ENCODE peak calls at places on chromosome 13, in seven cellular contexts. V is IMR-90, J is ovary, M is adrenal gland, U is osteoblast, B is right lobe of liver, A is body of pancreas. N is an unnamed sample.

GRCh38 chr13:102846261-102847015 is 606 bp downstream of the ERCC5 start:
- DNase-seq in V (peak), J (no peak), M (peak), U (peak), B (peak), A (peak), N (no peak)

GRCh38 chr13:39417643-39418042 is 185.3 kb downstream of the LHFPL6 start:
- DNase-seq in V (peak), J (no peak), M (no peak), U (peak), B (no peak), A (no peak), N (no peak)

GRCh38 chr13:84405286-84405685 is 523.0 kb upstream of the SLITRK1 start:
- DNase-seq in V (peak), J (no peak), M (no peak), U (no peak), B (no peak), A (no peak), N (no peak)

GRCh38 chr13:45393941-45394570 is 24.1 kb downstream of the SLC25A30 start:
- DNase-seq in V (peak), J (no peak), M (peak), U (peak), B (no peak), A (peak), N (no peak)

GRCh38 chr13:40819797-40820315 is 30.4 kb downstream of the SLC25A15 start:
- DNase-seq in V (no peak), J (no peak), M (no peak), U (no peak), B (no peak), A (no peak), N (no peak)

GRCh38 chr13:102401305-102401704 is 543 bp downstream of the FGF14 start:
- DNase-seq in V (no peak), J (no peak), M (no peak), U (peak), B (no peak), A (no peak), N (no peak)

GRCh38 chr13:87122551-87122950 is 548.6 kb upstream of the SLITRK5 start:
- DNase-seq in V (peak), J (no peak), M (no peak), U (no peak), B (no peak), A (no peak), N (no peak)

GRCh38 chr13:105778196-105778595 is 757.3 kb downstream of the EFNB2 start:
- DNase-seq in V (peak), J (no peak), M (no peak), U (no peak), B (no peak), A (no peak), N (no peak)

GRCh38 chr13:73482556-73482955 is 423.8 kb downstream of the KLF5 start:
- DNase-seq in V (no peak), J (no peak), M (no peak), U (no peak), B (no peak), A (no peak), N (no peak)

GRCh38 chr13:42083138-42083770 is 34.8 kb downstream of the DGKH start:
- DNase-seq in V (no peak), J (no peak), M (no peak), U (no peak), B (no peak), A (no peak), N (no peak)
- H3K27ac ChIP-seq in V (no peak), J (no peak), M (no peak), U (no peak), B (no peak), A (no peak), N (no peak)

GRCh38 chr13:111210082-111210481 is 95.0 kb downstream of the ARHGEF7 start:
- DNase-seq in V (no peak), J (no peak), M (no peak), U (peak), B (no peak), A (no peak), N (no peak)
- H3K4me3 ChIP-seq in V (peak), J (no peak), M (no peak), U (peak), B (no peak), A (no peak), N (peak)

DNA sequence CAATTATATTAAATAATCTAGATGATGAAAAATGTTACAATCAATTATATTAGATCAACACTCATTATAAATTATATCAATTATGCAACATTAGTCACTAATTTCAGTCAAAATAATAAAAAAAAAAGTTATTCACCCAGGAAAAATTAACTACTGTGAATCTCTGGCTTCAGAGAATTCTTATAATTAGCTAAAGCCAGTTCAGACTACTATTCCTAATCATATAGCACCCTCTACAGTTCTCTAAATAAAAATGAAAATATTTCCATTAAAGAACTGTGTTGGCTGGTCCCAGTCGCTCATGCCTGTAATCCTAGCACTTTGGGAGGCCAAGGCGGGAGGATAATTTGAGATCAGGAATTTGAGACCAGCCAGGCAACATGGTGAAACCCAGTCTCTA is 33.0 kb downstream of the XPO4 start:
- DNase-seq in V (peak), J (no peak), M (no peak), U (no peak), B (no peak), A (no peak), N (no peak)
- TF ChIP-seq CTCF in V (peak), J (no peak), M (peak), U (peak), B (peak), A (no peak), N (peak)

GRCh38 chr13:33090755-33091454 is 74.7 kb downstream of the KL start:
- DNase-seq in V (no peak), J (no peak), M (no peak), U (no peak), B (no peak), A (no peak), N (no peak)

GRCh38 chr13:33092422-33092987 is 76.3 kb downstream of the KL start:
- DNase-seq in V (no peak), J (no peak), M (no peak), U (no peak), B (no peak), A (no peak), N (no peak)

GRCh38 chr13:33089311-33089710 is 73.1 kb downstream of the KL start:
- DNase-seq in V (no peak), J (no peak), M (no peak), U (no peak), B (no peak), A (no peak), N (no peak)

GRCh38 chr13:33087091-33087490 is 70.9 kb downstream of the KL start:
- DNase-seq in V (no peak), J (no peak), M (no peak), U (no peak), B (no peak), A (no peak), N (no peak)

DNA sequence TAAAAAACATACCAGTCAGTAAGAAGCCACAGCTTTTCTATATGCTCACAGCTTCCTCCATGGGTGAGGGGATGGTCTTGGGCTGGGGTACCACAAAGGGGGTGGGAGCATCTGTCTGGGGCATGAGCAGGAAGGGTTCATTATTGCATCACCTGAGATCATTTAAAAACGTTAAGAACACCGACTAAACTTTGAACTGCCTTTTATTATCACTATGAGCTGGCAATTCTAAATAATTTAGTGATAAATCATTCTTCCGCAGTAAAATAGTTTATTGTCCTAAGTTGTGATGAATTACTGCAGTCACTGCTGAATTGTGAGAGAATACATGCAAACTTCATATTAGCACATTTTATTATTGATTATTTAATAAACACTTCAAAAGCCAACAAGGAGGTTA is 71.6 kb downstream of the KL start:
- DNase-seq in V (no peak), J (no peak), M (no peak), U (no peak), B (no peak), A (no peak), N (no peak)
- H3K27ac ChIP-seq in V (no peak), J (no peak), M (no peak), U (peak), B (no peak), A (no peak), N (no peak)

GRCh38 chr13:30314069-30314468 is 6.7 kb upstream of the KATNAL1 start:
- DNase-seq in V (no peak), J (no peak), M (no peak), U (no peak), B (no peak), A (no peak), N (no peak)

GRCh38 chr13:30312859-30313258 is 5.5 kb upstream of the KATNAL1 start:
- DNase-seq in V (peak), J (no peak), M (no peak), U (peak), B (no peak), A (no peak), N (no peak)

GRCh38 chr13:30318026-30318425 is 10.7 kb upstream of the KATNAL1 start:
- DNase-seq in V (no peak), J (no peak), M (no peak), U (no peak), B (no peak), A (no peak), N (no peak)

GRCh38 chr13:30313307-30313706 is 6.0 kb upstream of the KATNAL1 start:
- DNase-seq in V (no peak), J (no peak), M (no peak), U (no peak), B (no peak), A (no peak), N (no peak)

GRCh38 chr13:30314562-30314961 is 7.2 kb upstream of the KATNAL1 start:
- DNase-seq in V (no peak), J (no peak), M (no peak), U (no peak), B (no peak), A (no peak), N (no peak)
- H3K4me3 ChIP-seq in V (no peak), J (no peak), M (no peak), U (no peak), B (no peak), A (no peak), N (no peak)

GRCh38 chr13:71758823-71759222 is 108.2 kb downstream of the DACH1 start:
- DNase-seq in V (no peak), J (no peak), M (no peak), U (no peak), B (no peak), A (no peak), N (no peak)

GRCh38 chr13:71759506-71760225 is 107.3 kb downstream of the DACH1 start:
- DNase-seq in V (no peak), J (no peak), M (no peak), U (no peak), B (no peak), A (no peak), N (no peak)

GRCh38 chr13:71760226-71760591 is 106.8 kb downstream of the DACH1 start:
- DNase-seq in V (no peak), J (no peak), M (no peak), U (no peak), B (no peak), A (no peak), N (no peak)

GRCh38 chr13:71751074-71751473 is 115.9 kb downstream of the DACH1 start:
- DNase-seq in V (no peak), J (no peak), M (no peak), U (no peak), B (no peak), A (no peak), N (no peak)

GRCh38 chr13:71754407-71754974 is 112.5 kb downstream of the DACH1 start:
- DNase-seq in V (no peak), J (no peak), M (no peak), U (no peak), B (no peak), A (no peak), N (no peak)
- TF ChIP-seq CTCF in V (no peak), J (no peak), M (no peak), U (no peak), B (no peak), A (no peak), N (no peak)

GRCh38 chr13:98690348-98691041 is 62.0 kb downstream of the SLC15A1 start:
- DNase-seq in V (no peak), J (no peak), M (no peak), U (peak), B (no peak), A (no peak), N (no peak)

GRCh38 chr13:98687319-98687718 is 65.2 kb downstream of the SLC15A1 start:
- DNase-seq in V (no peak), J (no peak), M (no peak), U (peak), B (no peak), A (no peak), N (no peak)

GRCh38 chr13:98686281-98686680 is 66.2 kb downstream of the SLC15A1 start:
- DNase-seq in V (no peak), J (no peak), M (no peak), U (no peak), B (no peak), A (no peak), N (no peak)

GRCh38 chr13:98689347-98689968 is 63.0 kb downstream of the SLC15A1 start:
- DNase-seq in V (no peak), J (no peak), M (no peak), U (no peak), B (no peak), A (no peak), N (no peak)

GRCh38 chr13:98688373-98688772 is 64.1 kb downstream of the SLC15A1 start:
- DNase-seq in V (no peak), J (no peak), M (no peak), U (no peak), B (no peak), A (no peak), N (no peak)
- H3K27ac ChIP-seq in V (no peak), J (no peak), M (no peak), U (no peak), B (no peak), A (no peak), N (no peak)

GRCh38 chr13:108980237-108980636 is 350.8 kb downstream of the MYO16 start:
- DNase-seq in V (no peak), J (no peak), M (no peak), U (no peak), B (no peak), A (no peak), N (no peak)
- H3K4me3 ChIP-seq in V (no peak), J (no peak), M (no peak), U (no peak), B (no peak), A (no peak), N (peak)

GRCh38 chr13:30934381-30934780 is 1.9 kb downstream of the TEX26 start:
- DNase-seq in V (peak), J (no peak), M (no peak), U (no peak), B (no peak), A (no peak), N (no peak)
- TF ChIP-seq CTCF in V (peak), J (no peak), M (no peak), U (peak), B (no peak), A (no peak), N (peak)

GRCh38 chr13:79591493-79591892 is 110.5 kb downstream of the NDFIP2 start:
- DNase-seq in V (no peak), J (no peak), M (no peak), U (no peak), B (no peak), A (no peak), N (no peak)
- H3K27ac ChIP-seq in V (no peak), J (no peak), M (no peak), U (no peak), B (no peak), A (no peak), N (no peak)

N was measured in AG04450.